ENCODE peak calls at places on chromosome 13, in nine cellular contexts. One of them, this sample, is unnamed.

GRCh38 chr13:108895220-108895704 is 265.9 kb downstream of the MYO16 start:
- DNase-seq in pons: peak; percentile 67
- DNase-seq in T-helper 9 cell: no peak
- DNase-seq in NCI-H774: peak; percentile 83
- DNase-seq in GM04504: no peak
- DNase-seq in psoas muscle: no peak
- DNase-seq in bronchial epithelial cell: peak; percentile 83
- DNase-seq in non-pigmented ciliary epithelial cell: no peak
- DNase-seq in NAMALWA: peak; percentile 69
- DNase-seq in this sample: peak; percentile 67

GRCh38 chr13:70170689-70171088 is 62.4 kb upstream of the KLHL1 start:
- DNase-seq in GM04504: no peak
- DNase-seq in psoas muscle: no peak
- DNase-seq in non-pigmented ciliary epithelial cell: no peak
- DNase-seq in T-helper 9 cell: no peak
- DNase-seq in bronchial epithelial cell: peak; percentile 5
- DNase-seq in NCI-H774: no peak
- DNase-seq in pons: no peak
- DNase-seq in NAMALWA: no peak
- DNase-seq in this sample: no peak

GRCh38 chr13:30985637-30986205 is 53.3 kb downstream of the TEX26 start:
- DNase-seq in non-pigmented ciliary epithelial cell: peak; percentile 22
- DNase-seq in GM04504: no peak
- DNase-seq in NAMALWA: no peak
- DNase-seq in NCI-H774: no peak
- DNase-seq in pons: no peak
- DNase-seq in psoas muscle: no peak
- DNase-seq in bronchial epithelial cell: peak; percentile 65
- DNase-seq in T-helper 9 cell: no peak
- DNase-seq in this sample: peak; percentile 53

GRCh38 chr13:42707596-42707995 is 73.8 kb upstream of the FAM216B start:
- DNase-seq in non-pigmented ciliary epithelial cell: peak; percentile 43
- DNase-seq in psoas muscle: no peak
- DNase-seq in NAMALWA: no peak
- DNase-seq in T-helper 9 cell: no peak
- DNase-seq in bronchial epithelial cell: peak; percentile 29
- DNase-seq in NCI-H774: no peak
- DNase-seq in pons: no peak
- DNase-seq in GM04504: no peak
- DNase-seq in this sample: no peak

GRCh38 chr13:26061947-26062346 is 10.1 kb upstream of the SHISA2 start:
- DNase-seq in psoas muscle: no peak
- DNase-seq in NCI-H774: no peak
- DNase-seq in GM04504: no peak
- DNase-seq in bronchial epithelial cell: peak; percentile 77
- DNase-seq in non-pigmented ciliary epithelial cell: peak; percentile 78
- DNase-seq in pons: no peak
- DNase-seq in T-helper 9 cell: no peak
- DNase-seq in NAMALWA: no peak
- DNase-seq in this sample: peak; percentile 60

GRCh38 chr13:18961383-18962117 is 220.1 kb downstream of the TUBA3C start:
- DNase-seq in GM04504: no peak
- DNase-seq in NAMALWA: no peak
- DNase-seq in T-helper 9 cell: no peak
- DNase-seq in NCI-H774: no peak
- DNase-seq in psoas muscle: no peak
- DNase-seq in bronchial epithelial cell: no peak
- DNase-seq in non-pigmented ciliary epithelial cell: no peak
- DNase-seq in pons: no peak
- DNase-seq in this sample: no peak

GRCh38 chr13:21929400-21929799 is 258.5 kb downstream of the FGF9 start:
- DNase-seq in psoas muscle: no peak
- DNase-seq in NCI-H774: no peak
- DNase-seq in non-pigmented ciliary epithelial cell: no peak
- DNase-seq in pons: no peak
- DNase-seq in GM04504: no peak
- DNase-seq in bronchial epithelial cell: no peak
- DNase-seq in T-helper 9 cell: no peak
- DNase-seq in NAMALWA: no peak
- DNase-seq in this sample: no peak

GRCh38 chr13:25432686-25433085 is 60.9 kb downstream of the ATP8A2 start:
- DNase-seq in non-pigmented ciliary epithelial cell: no peak
- DNase-seq in psoas muscle: no peak
- DNase-seq in NAMALWA: no peak
- DNase-seq in bronchial epithelial cell: no peak
- DNase-seq in T-helper 9 cell: no peak
- DNase-seq in NCI-H774: no peak
- DNase-seq in pons: no peak
- DNase-seq in GM04504: no peak
- DNase-seq in this sample: no peak

GRCh38 chr13:43878897-43879322 is 630 bp downstream of the CCDC122 start:
- DNase-seq in T-helper 9 cell: no peak
- DNase-seq in NCI-H774: peak; percentile 6
- DNase-seq in psoas muscle: peak; percentile 81
- DNase-seq in pons: peak; percentile 71
- DNase-seq in bronchial epithelial cell: peak; percentile 46
- DNase-seq in non-pigmented ciliary epithelial cell: no peak
- DNase-seq in NAMALWA: peak; percentile 29
- DNase-seq in GM04504: peak; percentile 69
- DNase-seq in this sample: peak; percentile 69

GRCh38 chr13:109945206-109945960 is 159.0 kb upstream of the IRS2 start:
- DNase-seq in NAMALWA: no peak
- DNase-seq in psoas muscle: no peak
- DNase-seq in bronchial epithelial cell: peak; percentile 96
- DNase-seq in pons: no peak
- DNase-seq in non-pigmented ciliary epithelial cell: peak; percentile 83
- DNase-seq in NCI-H774: no peak
- DNase-seq in T-helper 9 cell: no peak
- DNase-seq in GM04504: peak; percentile 76
- DNase-seq in this sample: peak; percentile 54

GRCh38 chr13:41296879-41297646 is 14.0 kb upstream of the NAA16 start:
- DNase-seq in psoas muscle: no peak
- DNase-seq in T-helper 9 cell: no peak
- DNase-seq in non-pigmented ciliary epithelial cell: no peak
- DNase-seq in GM04504: no peak
- DNase-seq in NCI-H774: no peak
- DNase-seq in pons: no peak
- DNase-seq in bronchial epithelial cell: no peak
- DNase-seq in NAMALWA: no peak
- DNase-seq in this sample: no peak

GRCh38 chr13:103308700-103309099 is 242.5 kb upstream of the SLC10A2 start:
- DNase-seq in psoas muscle: no peak
- DNase-seq in bronchial epithelial cell: no peak
- DNase-seq in NAMALWA: no peak
- DNase-seq in NCI-H774: no peak
- DNase-seq in T-helper 9 cell: no peak
- DNase-seq in pons: no peak
- DNase-seq in non-pigmented ciliary epithelial cell: no peak
- DNase-seq in GM04504: no peak
- DNase-seq in this sample: no peak